ENCODE peak calls at places on chromosome 12, in four cellular contexts. Z is mucosa of descending colon, J is foreskin fibroblast, B is lower leg skin. T is an unnamed sample.

GRCh38 chr12:19125325-19125724 is 4.2 kb upstream of the PLEKHA5 start:
- DNase-seq in J (peak), B (no peak), Z (no peak), T (no peak)

GRCh38 chr12:10614056-10614370 is 604 bp upstream of the MAGOHB start:
- DNase-seq in B (no peak), J (no peak), Z (no peak), T (no peak)

GRCh38 chr12:24850486-24850885 is 98.4 kb downstream of the BCAT1 start:
- DNase-seq in Z (no peak), B (no peak), J (no peak), T (no peak)

GRCh38 chr12:15227004-15227679 is 5.9 kb upstream of the RERG start:
- DNase-seq in J (peak), Z (peak), B (no peak), T (no peak)

GRCh38 chr12:107415834-107416233 is 269.8 kb upstream of the PWP1 start:
- DNase-seq in J (peak), B (no peak), Z (no peak), T (no peak)

GRCh38 chr12:4134833-4135597 is 138.5 kb upstream of the CCND2 start:
- DNase-seq in J (no peak), Z (no peak), B (no peak), T (no peak)

GRCh38 chr12:124442772-124443445 is 124.5 kb downstream of the NCOR2 start:
- DNase-seq in Z (no peak), J (no peak), B (no peak), T (no peak)

GRCh38 chr12:109981311-109981710 is 14.9 kb downstream of the GIT2 start:
- DNase-seq in J (no peak), B (no peak), Z (no peak), T (no peak)

GRCh38 chr12:81843599-81843998 is 84.4 kb upstream of the PPFIA2 start:
- DNase-seq in Z (no peak), J (no peak), B (no peak), T (no peak)

GRCh38 chr12:70722584-70723343 is 85.5 kb upstream of the PTPRB start:
- DNase-seq in B (no peak), J (no peak), Z (no peak), T (no peak)

GRCh38 chr12:92778525-92778924 is 75.7 kb downstream of the PLEKHG7 start:
- DNase-seq in J (no peak), B (no peak), Z (no peak), T (no peak)

GRCh38 chr12:25960176-25960575 is 1.7 kb downstream of the RASSF8 start:
- DNase-seq in J (peak), B (no peak), Z (no peak), T (no peak)
- H3K4me3 ChIP-seq in J (peak), B (no peak), Z (no peak), T (peak)

GRCh38 chr12:117188121-117188665 is 2.1 kb downstream of the FBXO21 start:
- DNase-seq in B (no peak), J (no peak), Z (no peak), T (no peak)
- H3K4me3 ChIP-seq in B (no peak), J (no peak), Z (no peak), T (no peak)

DNA sequence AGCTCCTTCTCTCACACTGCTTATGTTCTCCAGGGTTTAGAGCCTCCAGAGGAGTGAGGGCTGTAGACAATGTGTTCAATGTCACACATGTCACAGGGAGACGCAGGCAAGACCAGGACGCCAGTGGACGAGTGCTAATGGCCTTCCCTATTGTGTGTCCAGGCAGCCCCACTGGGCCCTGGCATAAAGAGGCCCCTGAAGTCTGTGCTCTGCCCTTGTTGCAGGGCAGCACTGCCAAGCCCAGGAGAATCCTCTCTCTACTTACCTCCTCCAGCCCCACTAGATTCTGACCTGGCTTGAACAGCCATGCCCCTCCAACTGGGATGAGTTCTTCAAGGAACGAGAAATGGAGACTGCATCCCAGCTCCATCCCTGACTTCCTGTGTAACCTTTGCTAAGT is 24.8 kb upstream of the TMEM106C start:
- DNase-seq in Z (no peak), J (no peak), B (no peak), T (no peak)
- H3K4me3 ChIP-seq in Z (no peak), J (no peak), B (no peak), T (no peak)

DNA sequence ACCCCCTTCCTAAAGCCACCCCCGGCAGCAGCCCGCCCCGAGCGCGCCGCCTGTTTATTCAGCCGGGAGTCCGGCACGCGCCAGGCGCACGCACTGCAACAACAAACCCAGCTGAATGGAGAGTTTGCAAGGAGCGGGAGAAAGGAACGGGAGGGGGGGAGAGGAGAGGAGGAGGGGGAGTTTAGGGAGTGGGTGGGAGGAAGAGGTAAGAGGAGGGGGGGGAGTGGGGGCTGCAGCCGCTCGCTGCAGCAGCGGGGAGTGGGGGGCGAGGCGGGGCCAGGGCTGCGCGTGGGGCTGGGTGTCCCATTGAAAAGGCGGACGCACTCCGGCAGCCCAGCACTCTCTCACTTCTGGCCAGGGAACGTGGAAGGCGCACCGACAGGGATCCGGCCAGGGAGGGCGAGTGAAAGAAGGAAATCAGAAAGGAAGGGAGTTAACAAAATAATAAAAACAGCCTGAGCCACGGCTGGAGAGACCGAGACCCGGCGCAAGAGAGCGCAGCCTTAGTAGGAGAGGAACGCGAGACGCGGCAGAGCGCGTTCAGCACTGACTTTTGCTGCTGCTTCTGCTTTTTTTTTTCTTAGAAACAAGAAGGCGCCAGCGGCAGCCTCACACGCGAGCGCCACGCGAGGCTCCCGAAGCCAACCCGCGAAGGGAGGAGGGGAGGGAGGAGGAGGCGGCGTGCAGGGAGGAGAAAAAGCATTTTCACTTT is at the start of gene ASCL1:
- DNase-seq in Z (no peak), J (peak), B (no peak), T (no peak)
- H3K4me3 ChIP-seq in Z (no peak), J (peak), B (no peak), T (peak)

GRCh38 chr12:75977952-75978671 is 53.5 kb downstream of the PHLDA1 start:
- DNase-seq in J (peak), B (peak), Z (no peak), T (peak)
- H3K4me3 ChIP-seq in J (no peak), B (no peak), Z (no peak), T (no peak)

GRCh38 chr12:104286538-104287482 is 16.7 kb upstream of the EID3 start:
- DNase-seq in J (peak), Z (peak), B (peak), T (peak)

GRCh38 chr12:104288635-104289258 is 14.8 kb upstream of the EID3 start:
- DNase-seq in Z (peak), B (peak), J (peak), T (peak)

GRCh38 chr12:104281636-104282035 is 21.9 kb upstream of the EID3 start:
- DNase-seq in Z (no peak), B (no peak), J (no peak), T (no peak)

GRCh38 chr12:104282109-104282508 is 21.4 kb upstream of the EID3 start:
- DNase-seq in B (no peak), Z (no peak), J (no peak), T (no peak)

DNA sequence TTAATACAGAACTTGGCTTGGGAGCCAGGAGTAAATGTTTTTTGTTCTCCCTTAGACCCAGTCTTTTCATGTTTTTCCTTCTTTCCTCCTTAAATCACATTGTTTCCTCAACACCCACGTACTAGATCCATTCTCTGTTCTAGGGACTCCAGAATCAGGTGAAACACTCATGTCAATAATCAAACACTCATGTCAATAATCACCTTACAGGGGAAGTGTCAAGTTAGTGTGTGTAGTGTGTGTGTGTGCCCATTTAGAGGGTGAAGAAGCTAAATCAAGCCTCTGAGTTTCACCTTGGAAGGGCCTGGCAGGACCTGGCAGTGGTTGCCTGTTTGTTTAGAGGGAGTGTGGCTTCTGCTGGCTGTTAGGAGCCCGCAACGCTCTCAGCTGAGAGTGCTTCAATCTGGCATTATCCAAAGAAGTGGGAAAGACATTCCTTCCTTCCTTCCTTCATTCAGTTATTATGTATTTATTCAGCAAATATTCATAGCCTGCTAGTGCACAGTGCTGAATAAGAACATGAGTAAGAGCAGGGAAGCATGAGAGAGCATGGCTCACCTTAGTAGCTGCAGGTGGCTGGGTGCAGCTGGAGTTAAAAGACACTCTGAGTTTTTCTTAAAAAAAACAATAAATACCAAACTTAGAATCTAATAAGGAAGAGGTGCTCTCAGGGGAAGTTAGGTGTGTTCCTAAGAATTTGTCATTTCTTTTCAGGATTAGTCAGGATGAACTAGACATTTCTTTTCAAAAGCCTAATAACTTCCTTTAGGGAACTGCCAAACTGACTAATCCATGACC is 17.6 kb upstream of the EID3 start:
- DNase-seq in J (no peak), Z (peak), B (no peak), T (no peak)
- H3K4me3 ChIP-seq in J (peak), Z (no peak), B (no peak), T (peak)